ENCODE peak calls at places on chromosomes 6 and 20, in nine cellular contexts. G is HEK293T; H is stimulated activated CD4-positive, alpha-beta T cell treated with anti-CD3 and anti-CD28 coated beads, Interleukin-1b, Interleukin-23, amount 100 ng/mL, for 24 hours; E is stimulated activated CD8-positive, alpha-beta memory T cell treated with anti-CD3 and anti-CD28 coated beads, Interleukin-7, amount 100 ng/mL, for 1 hour; V is CD8-positive, alpha-beta memory T cell; C is activated effector memory CD4-positive, alpha-beta T cell treated with anti-CD3 and anti-CD28 coated beads, Interleukin-2, amount 50 U/mL, for 16 hours; Q is GOT3; Z is GM20000; S is HTR-8/SVneo. B is an unnamed sample.

GRCh38 chr6:169755162-169755561 is 3.7 kb downstream of the ERMARD start:
- DNase-seq in G (no peak), H (no peak), E (no peak), V (no peak), C (no peak), Q (no peak), Z (no peak), S (no peak), B (no peak)

GRCh38 chr6:90370493-90370959 is 73.9 kb upstream of the BACH2 start:
- DNase-seq in G (no peak), H (no peak), E (no peak), V (no peak), C (no peak), Q (no peak), Z (no peak), S (no peak), B (no peak)

GRCh38 chr6:36766649-36766945 is 69.0 kb downstream of the RAB44 start:
- DNase-seq in G (no peak), H (no peak), E (no peak), V (no peak), C (no peak), Q (no peak), Z (no peak), S (no peak), B (no peak)

GRCh38 chr20:47305667-47306066 is 50.8 kb downstream of the ZMYND8 start:
- DNase-seq in G (no peak), H (no peak), E (no peak), V (no peak), C (no peak), Q (no peak), Z (no peak), S (no peak), B (no peak)

GRCh38 chr20:39850821-39851330 is 838.2 kb downstream of the MAFB start:
- DNase-seq in G (no peak), H (no peak), E (no peak), V (no peak), C (no peak), Q (no peak), Z (no peak), S (no peak), B (no peak)

GRCh38 chr6:13005994-13006393 is 289.4 kb downstream of the PHACTR1 start:
- DNase-seq in G (no peak), H (no peak), E (no peak), V (no peak), C (no peak), Q (no peak), Z (no peak), S (no peak), B (no peak)

GRCh38 chr6:170232186-170233002 is 58.5 kb downstream of the DLL1 start:
- DNase-seq in G (no peak), H (no peak), E (no peak), V (no peak), C (no peak), Q (no peak), Z (no peak), S (peak; percentile 40), B (no peak)

GRCh38 chr6:112801681-112802080 is 454.6 kb downstream of the RFPL4B start:
- DNase-seq in G (no peak), H (no peak), E (no peak), V (no peak), C (no peak), Q (no peak), Z (no peak), S (no peak), B (no peak)

GRCh38 chr6:21441386-21441785 is 152.2 kb upstream of the SOX4 start:
- DNase-seq in G (no peak), H (no peak), E (no peak), V (no peak), C (no peak), Q (no peak), Z (no peak), S (no peak), B (no peak)

GRCh38 chr20:50821994-50822393 is 27.1 kb downstream of the BCAS4 start:
- DNase-seq in G (no peak), H (no peak), E (no peak), V (no peak), C (no peak), Q (no peak), Z (peak; percentile 38), S (no peak), B (no peak)

GRCh38 chr6:30752164-30752927 is 8.0 kb upstream of the IER3 start:
- DNase-seq in G (no peak), H (no peak), E (no peak), V (no peak), C (no peak), Q (peak; percentile 98), Z (no peak), S (peak; percentile 93), B (peak; percentile 77)

GRCh38 chr6:156597130-156597529 is 180.0 kb upstream of the ARID1B start:
- DNase-seq in G (no peak), H (no peak), E (no peak), V (no peak), C (no peak), Q (no peak), Z (no peak), S (no peak), B (no peak)

GRCh38 chr20:19942611-19943010 is 74.6 kb upstream of the NAA20 start:
- DNase-seq in G (no peak), H (no peak), E (no peak), V (no peak), C (no peak), Q (no peak), Z (no peak), S (no peak), B (no peak)

GRCh38 chr20:62782149-62782892 is 14.0 kb upstream of the MRGBP start:
- DNase-seq in G (no peak), H (no peak), E (no peak), V (no peak), C (no peak), Q (no peak), Z (no peak), S (no peak), B (no peak)

GRCh38 chr20:61842011-61842410 is 223.7 kb downstream of the TAF4 start:
- DNase-seq in G (no peak), H (no peak), E (no peak), V (no peak), C (no peak), Q (no peak), Z (no peak), S (no peak), B (no peak)

GRCh38 chr6:140609956-140610355 is 1235.5 kb upstream of the CITED2 start:
- DNase-seq in G (no peak), H (no peak), E (no peak), V (no peak), C (no peak), Q (no peak), Z (no peak), S (no peak), B (no peak)

GRCh38 chr6:13373488-13373886 is 45.1 kb upstream of the TBC1D7 start:
- DNase-seq in G (no peak), H (no peak), E (no peak), V (no peak), C (no peak), Q (no peak), Z (no peak), S (no peak), B (no peak)

GRCh38 chr6:14596410-14596809 is 478.8 kb downstream of the CD83 start:
- DNase-seq in G (no peak), H (no peak), E (no peak), V (no peak), C (no peak), Q (no peak), Z (no peak), S (no peak), B (peak; percentile 89)

GRCh38 chr20:58852559-58853271 is at the start of gene GNAS:
- DNase-seq in G (no peak), H (peak; percentile 40), E (no peak), V (peak; percentile 30), C (peak; percentile 80), Q (no peak), Z (peak; percentile 73), S (no peak), B (no peak)

GRCh38 chr20:62741191-62741676 is 32.6 kb downstream of the NTSR1 start:
- DNase-seq in G (no peak), H (no peak), E (no peak), V (no peak), C (peak; percentile 63), Q (no peak), Z (no peak), S (peak; percentile 65), B (peak; percentile 32)

GRCh38 chr20:18692453-18692852 is 104.6 kb downstream of the DTD1 start:
- DNase-seq in G (no peak), H (no peak), E (no peak), V (no peak), C (no peak), Q (no peak), Z (no peak), S (no peak), B (no peak)

GRCh38 chr20:40702504-40702903 is 13.5 kb upstream of the MAFB start:
- DNase-seq in G (no peak), H (no peak), E (no peak), V (no peak), C (no peak), Q (no peak), Z (no peak), S (no peak), B (no peak)

GRCh38 chr20:13101276-13101675 is 92.5 kb downstream of the SPTLC3 start:
- DNase-seq in G (no peak), H (no peak), E (no peak), V (no peak), C (no peak), Q (no peak), Z (no peak), S (no peak), B (no peak)

GRCh38 chr6:152948150-152948768 is 34.6 kb downstream of the FBXO5 start:
- DNase-seq in G (peak; percentile 52), H (no peak), E (no peak), V (no peak), C (no peak), Q (no peak), Z (peak; percentile 44), S (no peak), B (no peak)

GRCh38 chr20:62875419-62876355 is 14.1 kb upstream of the TCFL5 start:
- DNase-seq in G (peak; percentile 90), H (no peak), E (no peak), V (no peak), C (no peak), Q (peak; percentile 85), Z (no peak), S (no peak), B (no peak)

GRCh38 chr6:114084327-114084890 is 113.5 kb upstream of the HDAC2 start:
- DNase-seq in G (no peak), H (no peak), E (no peak), V (no peak), C (no peak), Q (no peak), Z (no peak), S (no peak), B (no peak)

GRCh38 chr6:105372862-105373182 is 30.1 kb downstream of the PREP start:
- DNase-seq in G (no peak), H (no peak), E (no peak), V (no peak), C (no peak), Q (no peak), Z (no peak), S (no peak), B (no peak)

GRCh38 chr6:155045561-155046404 is 50.7 kb downstream of the TIAM2 start:
- DNase-seq in G (no peak), H (no peak), E (no peak), V (no peak), C (no peak), Q (no peak), Z (no peak), S (no peak), B (no peak)

GRCh38 chr6:82525775-82526515 is 162.3 kb downstream of the TPBG start:
- DNase-seq in G (no peak), H (no peak), E (no peak), V (no peak), C (no peak), Q (no peak), Z (no peak), S (no peak), B (no peak)

GRCh38 chr6:148432405-148433195 is 90.0 kb downstream of the SASH1 start:
- DNase-seq in G (no peak), H (no peak), E (no peak), V (no peak), C (no peak), Q (no peak), Z (no peak), S (no peak), B (no peak)

GRCh38 chr20:61804896-61805295 is 260.8 kb downstream of the TAF4 start:
- DNase-seq in G (no peak), H (no peak), E (no peak), V (no peak), C (no peak), Q (no peak), Z (no peak), S (no peak), B (no peak)